ENCODE peak calls at places on chromosome 9, in seven cellular contexts. R is CD8-positive, alpha-beta T cell; W is cardiac muscle cell; I is gastrocnemius medialis; T is HCT116; N is ovary; Z is body of pancreas. S is an unnamed sample.
A peak's percentile ranks its signal among the peaks of the same experiment; 100 is the strongest.

GRCh38 chr9:126805546-126806262 is 864 bp downstream of the ZBTB43 start:
- DNase-seq in I (peak; percentile 98), T (peak; percentile 39), N (no peak), R (peak; percentile 63), W (peak; percentile 85), Z (peak; percentile 56), S (no peak)

GRCh38 chr9:136079211-136079915 is 15.7 kb downstream of the NACC2 start:
- DNase-seq in T (no peak), W (no peak), I (no peak), R (no peak), Z (no peak), N (no peak), S (no peak)

GRCh38 chr9:16126042-16126441 is 573.2 kb downstream of the CCDC171 start:
- DNase-seq in Z (no peak), T (no peak), R (no peak), W (no peak), N (no peak), I (no peak), S (no peak)

GRCh38 chr9:137881591-137882505 is 4.3 kb downstream of the CACNA1B start:
- DNase-seq in R (no peak), T (no peak), Z (peak; percentile 26), I (no peak), W (no peak), N (no peak), S (no peak)

GRCh38 chr9:128771094-128771721 is 519 bp downstream of the ZER1 start:
- DNase-seq in N (no peak), I (no peak), R (no peak), Z (peak; percentile 26), T (no peak), W (peak; percentile 61), S (no peak)

GRCh38 chr9:117074782-117075510 is 339.9 kb downstream of the ASTN2 start:
- DNase-seq in W (peak; percentile 25), T (no peak), I (no peak), Z (no peak), N (no peak), R (no peak), S (no peak)

GRCh38 chr9:131660466-131661405 is 79.1 kb downstream of the RAPGEF1 start:
- DNase-seq in I (no peak), R (no peak), T (no peak), Z (no peak), N (no peak), W (peak; percentile 53), S (no peak)

GRCh38 chr9:86966852-86967511 is 19.7 kb upstream of the GAS1 start:
- DNase-seq in I (no peak), Z (no peak), W (no peak), T (no peak), R (no peak), N (no peak), S (no peak)

GRCh38 chr9:72384710-72385475 is 19.9 kb upstream of the ZFAND5 start:
- DNase-seq in N (no peak), W (no peak), T (no peak), I (no peak), R (no peak), Z (no peak), S (no peak)

GRCh38 chr9:68500457-68501158 is 40.1 kb downstream of the TMEM252 start:
- DNase-seq in T (no peak), R (no peak), Z (no peak), N (no peak), I (no peak), W (no peak), S (peak; percentile 72)

GRCh38 chr9:2559212-2560152 is 62.1 kb upstream of the VLDLR start:
- DNase-seq in I (peak; percentile 59), T (no peak), W (no peak), Z (peak; percentile 92), R (no peak), N (peak; percentile 81), S (peak; percentile 88)

GRCh38 chr9:35114921-35115341 is 731 bp downstream of the ATOSB start:
- DNase-seq in I (no peak), Z (peak; percentile 50), T (no peak), W (peak; percentile 45), R (no peak), N (no peak), S (peak; percentile 86)

GRCh38 chr9:9061599-9061998 is 1262.0 kb upstream of the DMAC1 start:
- DNase-seq in N (no peak), I (no peak), R (no peak), W (no peak), Z (no peak), T (no peak), S (no peak)

GRCh38 chr9:88783613-88784230 is 207.5 kb upstream of the S1PR3 start:
- DNase-seq in Z (no peak), N (no peak), I (no peak), T (no peak), R (no peak), W (no peak), S (no peak)

GRCh38 chr9:130635306-130635705 is 29.1 kb upstream of the PRDM12 start:
- DNase-seq in T (no peak), W (no peak), Z (no peak), I (no peak), N (no peak), R (no peak), S (no peak)

GRCh38 chr9:96523429-96523828 is 73.5 kb downstream of the HABP4 start:
- DNase-seq in R (no peak), N (no peak), I (no peak), W (no peak), Z (no peak), T (no peak), S (peak; percentile 93)

GRCh38 chr9:96874947-96875459 is 20.7 kb upstream of the ZNF782 start:
- DNase-seq in W (no peak), Z (peak; percentile 87), T (peak; percentile 51), I (peak; percentile 73), R (peak; percentile 14), N (no peak), S (no peak)

GRCh38 chr9:76530458-76531100 is 71.6 kb downstream of the GCNT1 start:
- DNase-seq in I (no peak), N (no peak), W (no peak), T (no peak), Z (no peak), R (no peak), S (no peak)

GRCh38 chr9:35650341-35651158 is at the start of gene SIT1:
- DNase-seq in W (no peak), R (no peak), N (no peak), T (no peak), I (no peak), Z (no peak), S (peak; percentile 66)

GRCh38 chr9:81417299-81417675 is 272.1 kb downstream of the TLE1 start:
- DNase-seq in I (no peak), Z (no peak), W (no peak), T (no peak), N (no peak), R (no peak), S (no peak)

GRCh38 chr9:68507098-68507795 is 33.4 kb downstream of the TMEM252 start:
- DNase-seq in T (peak; percentile 23), I (no peak), W (peak; percentile 17), R (no peak), Z (no peak), N (no peak), S (no peak)

GRCh38 chr9:87564111-87564510 is 66.4 kb downstream of the DAPK1 start:
- DNase-seq in Z (no peak), I (no peak), T (no peak), W (no peak), N (no peak), R (no peak), S (no peak)

GRCh38 chr9:89919171-89919681 is 314.4 kb downstream of the GADD45G start:
- DNase-seq in I (peak; percentile 34), W (peak; percentile 77), N (no peak), Z (peak; percentile 64), T (peak; percentile 15), R (no peak), S (no peak)

GRCh38 chr9:38205279-38205678 is 136.3 kb upstream of the SHB start:
- DNase-seq in N (no peak), Z (no peak), T (no peak), I (no peak), R (no peak), W (no peak), S (no peak)

GRCh38 chr9:116899337-116900006 is 212.4 kb downstream of the TRIM32 start:
- DNase-seq in T (no peak), W (no peak), I (no peak), N (no peak), Z (no peak), R (no peak), S (no peak)

GRCh38 chr9:128696923-128697707 is 5.2 kb upstream of the PKN3 start:
- DNase-seq in R (no peak), Z (no peak), N (no peak), W (no peak), I (no peak), T (no peak), S (no peak)

GRCh38 chr9:136902259-136902821 is 16.0 kb downstream of the TRAF2 start:
- DNase-seq in I (peak; percentile 72), W (no peak), T (no peak), Z (peak; percentile 89), R (peak; percentile 51), N (no peak), S (peak; percentile 68)

DNA sequence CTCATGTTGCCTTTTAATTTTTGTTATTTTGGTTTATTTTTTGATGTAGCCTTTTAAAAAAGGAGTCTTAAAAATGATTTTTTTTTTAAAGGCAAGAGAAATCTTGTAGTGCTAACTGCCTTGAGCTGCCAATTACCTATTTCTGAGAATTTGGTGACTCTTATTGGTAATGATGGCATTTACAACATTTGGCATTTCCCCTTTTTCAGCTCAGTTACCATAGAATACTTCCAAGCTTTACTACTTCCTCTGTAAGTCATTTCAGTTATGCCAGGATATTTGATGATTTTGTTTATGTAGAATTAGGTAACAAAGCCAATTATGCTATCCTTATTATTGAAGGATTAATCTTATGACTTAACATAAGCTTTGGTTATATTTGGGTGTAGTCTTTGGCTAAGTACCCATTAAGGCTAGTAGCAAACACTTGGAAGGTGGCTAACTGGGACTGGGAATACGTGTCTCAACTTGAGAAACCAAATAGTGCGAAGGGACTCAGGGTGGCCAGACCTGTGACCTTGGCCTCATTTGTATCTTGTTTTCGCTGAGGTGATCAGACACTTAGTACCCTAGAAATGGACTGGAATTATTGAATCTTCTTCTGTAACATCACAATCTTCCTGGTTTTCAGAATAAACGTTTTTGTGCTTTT is 27.7 kb downstream of the CDC37L1 start:
- DNase-seq in Z (no peak), N (no peak), R (no peak), T (no peak), I (no peak), W (no peak), S (no peak)
- H3K27ac ChIP-seq in Z (no peak overlapping the region), N (no peak overlapping the region), R (no peak overlapping the region), T (no peak overlapping the region), I (peak overlapping the region; percentile 39), W (no peak overlapping the region), S (no peak overlapping the region)

GRCh38 chr9:4666042-4666699 is at the start of gene SPATA6L:
- DNase-seq in I (no peak), W (peak; percentile 61), Z (peak; percentile 83), N (peak; percentile 73), R (peak; percentile 36), T (no peak), S (peak; percentile 79)
- TF ChIP-seq CTCF in I (no peak), W (peak; percentile 35), Z (no peak), N (no peak), R (no peak), T (no peak), S (no peak)

GRCh38 chr9:134230092-134230941 is 66.0 kb upstream of the RNU6ATAC start:
- DNase-seq in R (no peak), N (no peak), I (no peak), Z (no peak), T (no peak), W (no peak), S (no peak)
- H3K27ac ChIP-seq in R (no peak overlapping the region), N (no peak overlapping the region), I (peak overlapping the region; percentile 77), Z (no peak overlapping the region), T (no peak overlapping the region), W (no peak overlapping the region), S (no peak overlapping the region)

GRCh38 chr9:121852241-121852640 is 200.8 kb downstream of the DAB2IP start:
- DNase-seq in T (no peak), W (no peak), I (no peak), Z (no peak), N (no peak), R (no peak), S (no peak)
- TF ChIP-seq CTCF in T (no peak), W (no peak), I (no peak), Z (no peak), N (no peak), R (no peak), S (no peak)

S was measured in tibial artery.